ENCODE peak calls at places on chromosomes 13 and 19, in nine cellular contexts. Q is esophagus squamous epithelium, P is fibroblast of the aortic adventitia, Z is tibial nerve, R is BJ, T is stomach, L is heart right ventricle, X is GM23248, B is AG04449. J is an unnamed sample.

GRCh38 chr13:78238911-78239310 is 320.3 kb upstream of the EDNRB start:
- DNase-seq in Q (no peak), P (no peak), Z (no peak), R (no peak), T (no peak), L (no peak), X (no peak), B (no peak), J (no peak)

GRCh38 chr19:39496063-39496462 is 2.7 kb upstream of the DLL3 start:
- DNase-seq in Q (no peak), P (no peak), Z (no peak), R (no peak), T (no peak), L (no peak), X (no peak), B (no peak), J (no peak)

GRCh38 chr13:94956407-94957110 is 244.2 kb upstream of the SOX21 start:
- DNase-seq in Q (no peak), P (peak), Z (no peak), R (no peak), T (no peak), L (no peak), X (no peak), B (no peak), J (no peak)

GRCh38 chr19:48442116-48443035 is 3.4 kb upstream of the GRWD1 start:
- DNase-seq in Q (no peak), P (no peak), Z (no peak), R (no peak), T (no peak), L (no peak), X (no peak), B (no peak), J (no peak)

GRCh38 chr13:44758595-44759221 is 182.6 kb upstream of the TSC22D1 start:
- DNase-seq in Q (no peak), P (peak), Z (no peak), R (peak), T (no peak), L (no peak), X (peak), B (peak), J (peak)

GRCh38 chr19:29811125-29812079 is at the start of gene CCNE1:
- DNase-seq in Q (peak), P (peak), Z (peak), R (peak), T (peak), L (peak), X (peak), B (no peak), J (peak)

GRCh38 chr19:8310342-8311055 is 2.3 kb upstream of the CD320 start:
- DNase-seq in Q (no peak), P (no peak), Z (no peak), R (no peak), T (peak), L (peak), X (no peak), B (no peak), J (no peak)

GRCh38 chr19:55641376-55642152 is 762 bp downstream of the ZNF580 start:
- DNase-seq in Q (no peak), P (peak), Z (no peak), R (no peak), T (no peak), L (no peak), X (peak), B (no peak), J (no peak)

GRCh38 chr19:4700573-4700970 is 23.1 kb downstream of the DPP9 start:
- DNase-seq in Q (no peak), P (no peak), Z (no peak), R (no peak), T (no peak), L (no peak), X (no peak), B (no peak), J (no peak)

GRCh38 chr19:42268704-42269517 is at the start of gene CIC:
- DNase-seq in Q (peak), P (peak), Z (peak), R (peak), T (peak), L (peak), X (peak), B (peak), J (peak)

GRCh38 chr19:45103625-45104319 is 10.8 kb downstream of the PPP1R37 start:
- DNase-seq in Q (no peak), P (no peak), Z (no peak), R (no peak), T (no peak), L (peak), X (no peak), B (no peak), J (no peak)

GRCh38 chr19:31054430-31054829 is 294.8 kb downstream of the TSHZ3 start:
- DNase-seq in Q (no peak), P (peak), Z (no peak), R (no peak), T (peak), L (peak), X (peak), B (peak), J (peak)

GRCh38 chr13:41500501-41500900 is 43.2 kb downstream of the RGCC start:
- DNase-seq in Q (no peak), P (no peak), Z (no peak), R (no peak), T (no peak), L (no peak), X (peak), B (no peak), J (no peak)

GRCh38 chr13:20676213-20676612 is 27.3 kb upstream of the IL17D start:
- DNase-seq in Q (no peak), P (no peak), Z (no peak), R (no peak), T (no peak), L (no peak), X (no peak), B (no peak), J (no peak)

GRCh38 chr13:21344662-21345176 is 114.4 kb downstream of the ZDHHC20 start:
- DNase-seq in Q (no peak), P (no peak), Z (no peak), R (no peak), T (no peak), L (no peak), X (no peak), B (no peak), J (no peak)

GRCh38 chr19:15317392-15318011 is 14.8 kb downstream of the BRD4 start:
- DNase-seq in Q (no peak), P (peak), Z (no peak), R (no peak), T (no peak), L (no peak), X (peak), B (no peak), J (no peak)

GRCh38 chr13:104937881-104938280 is 1597.6 kb downstream of the EFNB2 start:
- DNase-seq in Q (no peak), P (no peak), Z (no peak), R (no peak), T (no peak), L (no peak), X (no peak), B (no peak), J (no peak)

GRCh38 chr13:59680429-59681024 is 483.2 kb downstream of the DIAPH3 start:
- DNase-seq in Q (no peak), P (peak), Z (no peak), R (no peak), T (no peak), L (no peak), X (peak), B (no peak), J (no peak)

GRCh38 chr13:110492299-110493160 is 69.0 kb downstream of the RAB20 start:
- DNase-seq in Q (no peak), P (no peak), Z (no peak), R (no peak), T (no peak), L (no peak), X (no peak), B (no peak), J (no peak)

GRCh38 chr13:37651891-37652290 is 53.3 kb upstream of the POSTN start:
- DNase-seq in Q (no peak), P (no peak), Z (no peak), R (no peak), T (no peak), L (no peak), X (peak), B (no peak), J (no peak)

GRCh38 chr19:10230155-10230903 is 802 bp downstream of the S1PR2 start:
- DNase-seq in Q (no peak), P (peak), Z (peak), R (no peak), T (peak), L (peak), X (peak), B (no peak), J (no peak)

GRCh38 chr13:36297600-36298338 is at the start of gene CCDC169:
- DNase-seq in Q (peak), P (peak), Z (peak), R (no peak), T (peak), L (peak), X (peak), B (no peak), J (no peak)

GRCh38 chr13:103514188-103514587 is 448.0 kb upstream of the SLC10A2 start:
- DNase-seq in Q (no peak), P (no peak), Z (no peak), R (no peak), T (no peak), L (no peak), X (no peak), B (no peak), J (no peak)
- H3K4me3 ChIP-seq in Q (no peak), P (no peak), Z (no peak), R (no peak), T (no peak), L (no peak), X (no peak), B (no peak), J (no peak)

DNA sequence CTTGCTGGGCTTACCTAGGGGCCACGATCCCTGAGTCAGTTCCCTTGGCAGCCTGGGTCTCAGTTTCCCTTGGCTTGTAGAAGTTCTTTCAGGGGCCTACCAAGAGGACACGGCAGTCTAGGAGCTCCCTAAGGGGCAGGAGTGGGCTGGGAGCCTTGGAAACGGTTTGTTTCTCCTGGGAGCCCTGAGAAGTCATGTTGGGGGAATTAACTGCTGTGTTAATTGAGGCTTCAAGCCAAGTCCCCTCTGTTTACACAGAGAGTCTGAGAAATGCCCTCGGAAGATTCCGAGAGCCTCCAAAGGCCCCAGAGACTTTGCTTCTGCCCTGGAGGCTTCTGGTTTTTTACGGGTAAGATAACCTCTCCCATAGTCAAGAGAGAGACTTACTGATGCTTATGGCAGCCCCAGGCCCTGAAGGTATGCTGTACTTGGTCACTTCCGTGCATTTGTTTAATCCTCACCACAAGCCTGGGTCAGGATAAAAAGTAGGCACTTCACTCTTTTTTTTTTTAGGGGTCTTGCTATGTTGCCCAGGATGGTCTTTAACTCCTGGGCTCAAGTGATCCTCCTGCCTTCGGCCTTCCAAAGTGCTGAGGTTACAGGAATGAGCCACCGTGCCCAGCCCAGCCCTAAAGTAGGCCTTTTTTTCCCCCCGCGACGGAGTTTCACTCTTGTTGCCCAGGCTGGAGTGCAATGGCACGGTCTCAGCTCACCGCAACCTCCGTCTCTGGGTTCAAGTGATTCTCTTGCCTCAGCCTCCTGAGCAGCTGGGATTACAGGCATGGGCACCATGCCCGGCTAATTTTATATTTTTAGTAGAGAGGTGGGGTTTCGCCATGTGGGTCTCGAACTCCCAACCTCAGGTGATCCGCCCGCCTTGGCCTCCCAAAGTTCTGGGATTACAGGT is 15.1 kb downstream of the IER2 start:
- DNase-seq in Q (no peak), P (no peak), Z (no peak), R (no peak), T (no peak), L (no peak), X (no peak), B (no peak), J (no peak)
- H3K4me3 ChIP-seq in Q (peak), P (no peak), Z (no peak), R (no peak), T (no peak), L (no peak), X (no peak), B (no peak), J (no peak)

GRCh38 chr19:11763117-11763516 is 3.7 kb upstream of the ZNF441 start:
- DNase-seq in Q (no peak), P (no peak), Z (no peak), R (no peak), T (no peak), L (no peak), X (no peak), B (no peak), J (no peak)

GRCh38 chr19:11767633-11768133 is 883 bp downstream of the ZNF441 start:
- DNase-seq in Q (no peak), P (peak), Z (no peak), R (no peak), T (peak), L (peak), X (peak), B (no peak), J (no peak)

GRCh38 chr19:11769995-11770394 is 3.2 kb downstream of the ZNF441 start:
- DNase-seq in Q (no peak), P (no peak), Z (no peak), R (no peak), T (no peak), L (no peak), X (no peak), B (no peak), J (no peak)

GRCh38 chr19:11763611-11764010 is 3.2 kb upstream of the ZNF441 start:
- DNase-seq in Q (no peak), P (no peak), Z (no peak), R (no peak), T (no peak), L (no peak), X (no peak), B (no peak), J (no peak)

DNA sequence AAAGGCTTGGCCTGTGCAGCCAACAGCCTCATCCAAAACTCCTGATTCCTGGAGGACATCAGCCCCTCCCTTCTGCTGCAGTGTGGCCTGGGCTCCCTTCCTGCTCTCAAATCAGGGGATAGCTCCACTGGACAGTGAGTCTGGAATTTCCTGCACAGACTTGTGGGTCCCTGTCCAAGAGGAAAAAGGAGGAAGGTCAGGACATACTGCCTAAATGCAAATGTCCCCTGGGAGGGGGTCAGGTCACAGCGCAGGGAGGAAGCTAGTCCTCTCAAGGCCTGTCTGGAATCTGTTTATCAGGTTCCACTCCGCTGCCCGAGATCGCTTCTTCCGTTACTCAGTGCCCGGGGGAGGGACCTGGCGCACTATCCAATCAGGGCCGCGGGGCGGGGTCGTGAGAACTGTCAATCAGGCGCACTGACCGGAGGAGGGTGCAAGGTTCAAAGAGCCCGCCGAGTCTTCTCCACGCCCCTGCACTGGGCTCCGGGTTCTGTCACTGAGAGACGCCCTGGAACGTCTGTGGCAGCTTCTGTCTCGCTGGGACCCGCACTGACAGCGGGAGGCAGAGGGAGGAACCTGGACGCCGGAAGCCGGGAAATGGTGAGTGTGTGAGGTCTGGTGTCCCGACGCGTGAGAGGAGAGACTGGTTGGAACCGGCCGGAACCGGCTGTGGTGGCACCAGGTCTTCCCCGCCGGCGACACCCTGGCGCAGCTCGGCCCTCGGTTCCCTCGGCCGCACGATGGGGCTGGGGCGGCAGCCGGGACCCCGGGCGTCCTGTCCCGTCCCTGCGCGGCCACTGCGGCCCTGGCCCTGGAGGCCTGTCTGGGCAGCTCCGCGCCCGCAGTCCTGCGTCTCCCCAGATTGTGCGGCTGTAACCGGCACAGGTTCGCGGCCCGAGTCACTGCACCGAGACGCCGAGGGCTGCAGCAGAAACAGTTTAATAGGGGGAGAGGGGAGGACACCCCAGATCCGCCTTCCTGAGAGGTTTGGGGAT is at the start of gene ZNF441:
- DNase-seq in Q (peak), P (peak), Z (peak), R (peak), T (peak), L (peak), X (peak), B (peak), J (peak)
- H3K4me3 ChIP-seq in Q (peak), P (peak), Z (peak), R (peak), T (peak), L (peak), X (peak), B (peak), J (peak)

GRCh38 chr13:80751854-80752253 is 410.9 kb upstream of the SPRY2 start:
- DNase-seq in Q (no peak), P (no peak), Z (no peak), R (no peak), T (no peak), L (no peak), X (no peak), B (no peak), J (no peak)
- H3K4me3 ChIP-seq in Q (no peak), P (no peak), Z (no peak), R (no peak), T (no peak), L (no peak), X (no peak), B (no peak), J (no peak)

GRCh38 chr19:13795595-13796300 is 505 bp downstream of the ZSWIM4 start:
- DNase-seq in Q (no peak), P (no peak), Z (no peak), R (no peak), T (no peak), L (no peak), X (peak), B (no peak), J (no peak)

GRCh38 chr19:13796301-13797057 is 1.2 kb downstream of the ZSWIM4 start:
- DNase-seq in Q (no peak), P (peak), Z (peak), R (peak), T (peak), L (peak), X (peak), B (peak), J (peak)

GRCh38 chr19:13797058-13797440 is 1.8 kb downstream of the ZSWIM4 start:
- DNase-seq in Q (no peak), P (no peak), Z (no peak), R (no peak), T (no peak), L (no peak), X (no peak), B (no peak), J (no peak)

GRCh38 chr19:13799669-13800068 is 4.4 kb downstream of the ZSWIM4 start:
- DNase-seq in Q (no peak), P (no peak), Z (no peak), R (no peak), T (no peak), L (no peak), X (no peak), B (no peak), J (no peak)

GRCh38 chr19:13797870-13798269 is 2.6 kb downstream of the ZSWIM4 start:
- DNase-seq in Q (no peak), P (peak), Z (no peak), R (peak), T (peak), L (no peak), X (peak), B (no peak), J (peak)
- H3K4me3 ChIP-seq in Q (peak), P (no peak), Z (no peak), R (no peak), T (no peak), L (no peak), X (no peak), B (no peak), J (no peak)

DNA sequence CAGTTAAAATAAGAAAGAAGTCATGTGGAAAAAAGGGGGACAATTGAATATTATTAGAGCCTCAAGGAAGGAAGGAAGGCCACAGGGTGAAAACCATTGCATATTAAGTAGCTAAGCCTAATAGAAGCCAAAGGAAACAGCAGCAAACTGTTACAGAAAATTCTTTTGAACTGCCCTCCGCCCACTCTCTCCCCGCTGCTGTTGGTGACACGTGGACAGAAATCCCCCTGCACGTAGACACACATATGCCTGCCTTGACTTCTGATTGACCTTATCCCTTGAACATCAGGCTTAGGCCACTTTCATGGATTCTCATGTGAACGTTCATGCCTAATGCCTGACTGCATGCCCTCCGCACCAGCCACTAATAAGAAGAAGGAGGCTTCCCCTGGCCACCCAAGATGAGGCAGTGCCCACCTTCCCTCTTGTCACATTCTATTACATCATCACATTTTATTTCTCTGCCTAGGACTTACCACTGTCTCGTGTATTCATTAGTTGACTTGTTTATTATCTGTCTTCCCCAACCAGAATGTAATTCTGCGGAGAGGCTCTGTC is 229.2 kb downstream of the KCNRG start:
- DNase-seq in Q (no peak), P (no peak), Z (no peak), R (no peak), T (no peak), L (peak), X (no peak), B (no peak), J (no peak)
- H3K4me3 ChIP-seq in Q (no peak), P (no peak), Z (no peak), R (no peak), T (no peak), L (no peak), X (no peak), B (no peak), J (no peak)

J was measured in skeletal muscle cell.